ENCODE peak calls at places on chromosomes 6 and 20, in ten cellular contexts. One of them, this sample, is unnamed.

GRCh38 chr6:144066745-144067484 is 28.5 kb downstream of the SF3B5 start:
- DNase-seq in IMR-90: no peak
- DNase-seq in aorta: no peak
- DNase-seq in cardiac muscle cell: no peak
- DNase-seq in CD8-positive, alpha-beta T cell: no peak
- DNase-seq in tibial nerve: no peak
- DNase-seq in lower lobe of right lung: no peak
- DNase-seq in spleen: no peak
- DNase-seq in neural progenitor cell: no peak
- DNase-seq in gastrocnemius medialis: no peak
- DNase-seq in this sample: no peak

GRCh38 chr6:168684471-168684870 is 243.5 kb downstream of the SMOC2 start:
- DNase-seq in IMR-90: no peak
- DNase-seq in aorta: no peak
- DNase-seq in cardiac muscle cell: no peak
- DNase-seq in CD8-positive, alpha-beta T cell: no peak
- DNase-seq in tibial nerve: no peak
- DNase-seq in lower lobe of right lung: no peak
- DNase-seq in spleen: no peak
- DNase-seq in neural progenitor cell: no peak
- DNase-seq in gastrocnemius medialis: no peak
- DNase-seq in this sample: no peak

GRCh38 chr6:168737481-168737880 is 296.5 kb downstream of the SMOC2 start:
- DNase-seq in IMR-90: no peak
- DNase-seq in aorta: no peak
- DNase-seq in cardiac muscle cell: peak; percentile 44
- DNase-seq in CD8-positive, alpha-beta T cell: no peak
- DNase-seq in tibial nerve: no peak
- DNase-seq in lower lobe of right lung: no peak
- DNase-seq in spleen: no peak
- DNase-seq in neural progenitor cell: no peak
- DNase-seq in gastrocnemius medialis: no peak
- DNase-seq in this sample: no peak

GRCh38 chr6:161161889-161162624 is 111.8 kb downstream of the AGPAT4 start:
- DNase-seq in IMR-90: peak; percentile 59
- DNase-seq in aorta: no peak
- DNase-seq in cardiac muscle cell: peak; percentile 60
- DNase-seq in CD8-positive, alpha-beta T cell: no peak
- DNase-seq in tibial nerve: no peak
- DNase-seq in lower lobe of right lung: no peak
- DNase-seq in spleen: no peak
- DNase-seq in neural progenitor cell: no peak
- DNase-seq in gastrocnemius medialis: no peak
- DNase-seq in this sample: no peak

GRCh38 chr20:45450097-45450818 is 19.3 kb upstream of the WFDC2 start:
- DNase-seq in IMR-90: peak; percentile 51
- DNase-seq in aorta: no peak
- DNase-seq in cardiac muscle cell: peak; percentile 72
- DNase-seq in CD8-positive, alpha-beta T cell: no peak
- DNase-seq in tibial nerve: peak; percentile 25
- DNase-seq in lower lobe of right lung: no peak
- DNase-seq in spleen: no peak
- DNase-seq in neural progenitor cell: peak; percentile 70
- DNase-seq in gastrocnemius medialis: no peak
- DNase-seq in this sample: no peak

GRCh38 chr6:13076575-13076974 is 251.8 kb downstream of the TBC1D7 start:
- DNase-seq in IMR-90: no peak
- DNase-seq in aorta: no peak
- DNase-seq in cardiac muscle cell: no peak
- DNase-seq in CD8-positive, alpha-beta T cell: no peak
- DNase-seq in tibial nerve: no peak
- DNase-seq in lower lobe of right lung: no peak
- DNase-seq in spleen: no peak
- DNase-seq in neural progenitor cell: peak; percentile 12
- DNase-seq in gastrocnemius medialis: no peak
- DNase-seq in this sample: no peak

GRCh38 chr6:49401063-49401462 is 62.0 kb downstream of the MMUT start:
- DNase-seq in IMR-90: no peak
- DNase-seq in aorta: no peak
- DNase-seq in cardiac muscle cell: no peak
- DNase-seq in CD8-positive, alpha-beta T cell: no peak
- DNase-seq in tibial nerve: no peak
- DNase-seq in lower lobe of right lung: no peak
- DNase-seq in spleen: no peak
- DNase-seq in neural progenitor cell: no peak
- DNase-seq in gastrocnemius medialis: no peak
- DNase-seq in this sample: no peak

GRCh38 chr6:30830438-30830837 is 53.9 kb upstream of the DDR1 start:
- DNase-seq in IMR-90: no peak
- DNase-seq in aorta: peak; percentile 10
- DNase-seq in cardiac muscle cell: no peak
- DNase-seq in CD8-positive, alpha-beta T cell: no peak
- DNase-seq in tibial nerve: no peak
- DNase-seq in lower lobe of right lung: no peak
- DNase-seq in spleen: no peak
- DNase-seq in neural progenitor cell: no peak
- DNase-seq in gastrocnemius medialis: no peak
- DNase-seq in this sample: no peak

GRCh38 chr6:106290954-106291353 is 34.6 kb downstream of the ATG5 start:
- DNase-seq in IMR-90: no peak
- DNase-seq in aorta: no peak
- DNase-seq in cardiac muscle cell: no peak
- DNase-seq in CD8-positive, alpha-beta T cell: no peak
- DNase-seq in tibial nerve: no peak
- DNase-seq in lower lobe of right lung: no peak
- DNase-seq in spleen: no peak
- DNase-seq in neural progenitor cell: no peak
- DNase-seq in gastrocnemius medialis: no peak
- DNase-seq in this sample: no peak

GRCh38 chr6:134593887-134594286 is 276.0 kb upstream of the SGK1 start:
- DNase-seq in IMR-90: no peak
- DNase-seq in aorta: no peak
- DNase-seq in cardiac muscle cell: no peak
- DNase-seq in CD8-positive, alpha-beta T cell: no peak
- DNase-seq in tibial nerve: no peak
- DNase-seq in lower lobe of right lung: peak; percentile 60
- DNase-seq in spleen: no peak
- DNase-seq in neural progenitor cell: no peak
- DNase-seq in gastrocnemius medialis: no peak
- DNase-seq in this sample: no peak

DNA sequence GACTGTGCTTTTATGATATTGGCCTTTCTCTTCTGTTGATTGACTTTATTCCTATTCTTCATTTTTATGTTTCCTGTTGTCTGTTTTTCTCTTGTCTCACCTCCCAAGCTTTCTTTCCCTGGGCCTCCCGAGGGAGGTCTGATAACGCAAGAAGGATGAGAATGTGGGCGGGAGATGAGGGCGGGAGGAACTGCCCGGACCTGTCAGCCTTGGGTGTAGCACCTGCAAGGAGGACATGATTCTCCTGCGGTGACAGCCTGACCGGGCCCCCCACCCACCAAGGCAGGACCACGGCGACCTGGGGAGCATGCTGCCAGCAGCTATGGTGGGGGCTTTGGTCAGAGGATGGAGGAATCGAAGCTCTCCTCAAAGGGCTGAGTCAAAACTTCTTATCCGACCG is 86.9 kb downstream of the PLEKHG1 start:
- DNase-seq in IMR-90: no peak
- DNase-seq in aorta: no peak
- DNase-seq in cardiac muscle cell: no peak
- DNase-seq in CD8-positive, alpha-beta T cell: no peak
- DNase-seq in tibial nerve: no peak
- DNase-seq in lower lobe of right lung: no peak
- DNase-seq in spleen: peak; percentile 77
- DNase-seq in neural progenitor cell: no peak
- DNase-seq in gastrocnemius medialis: no peak
- DNase-seq in this sample: no peak
- H3K4me1 ChIP-seq in IMR-90: no peaks in the 10 kb centered on the region
- H3K4me1 ChIP-seq in aorta: no peaks in the 10 kb centered on the region
- H3K4me1 ChIP-seq in cardiac muscle cell: no peaks in the 10 kb centered on the region
- H3K4me1 ChIP-seq in CD8-positive, alpha-beta T cell: no peaks in the 10 kb centered on the region
- H3K4me1 ChIP-seq in tibial nerve: no peaks in the 10 kb centered on the region
- H3K4me1 ChIP-seq in lower lobe of right lung: peaks cover 40% of the 10 kb centered on the region
- H3K4me1 ChIP-seq in spleen: peaks cover 100% of the 10 kb centered on the region
- H3K4me1 ChIP-seq in neural progenitor cell: peaks cover 15% of the 10 kb centered on the region
- H3K4me1 ChIP-seq in gastrocnemius medialis: peaks cover 6% of the 10 kb centered on the region
- H3K4me1 ChIP-seq in this sample: peaks cover 18% of the 10 kb centered on the region

GRCh38 chr6:20284672-20285071 is 72.4 kb upstream of the MBOAT1 start:
- DNase-seq in IMR-90: no peak
- DNase-seq in aorta: no peak
- DNase-seq in cardiac muscle cell: no peak
- DNase-seq in CD8-positive, alpha-beta T cell: no peak
- DNase-seq in tibial nerve: no peak
- DNase-seq in lower lobe of right lung: no peak
- DNase-seq in spleen: no peak
- DNase-seq in neural progenitor cell: no peak
- DNase-seq in gastrocnemius medialis: no peak
- DNase-seq in this sample: no peak

GRCh38 chr6:20292905-20293304 is 80.6 kb upstream of the MBOAT1 start:
- DNase-seq in IMR-90: no peak
- DNase-seq in aorta: no peak
- DNase-seq in cardiac muscle cell: no peak
- DNase-seq in CD8-positive, alpha-beta T cell: no peak
- DNase-seq in tibial nerve: no peak
- DNase-seq in lower lobe of right lung: no peak
- DNase-seq in spleen: no peak
- DNase-seq in neural progenitor cell: no peak
- DNase-seq in gastrocnemius medialis: no peak
- DNase-seq in this sample: no peak

GRCh38 chr6:20291764-20292227 is 79.5 kb upstream of the MBOAT1 start:
- DNase-seq in IMR-90: peak; percentile 82
- DNase-seq in aorta: peak; percentile 83
- DNase-seq in cardiac muscle cell: peak; percentile 90
- DNase-seq in CD8-positive, alpha-beta T cell: peak; percentile 34
- DNase-seq in tibial nerve: peak; percentile 96
- DNase-seq in lower lobe of right lung: peak; percentile 57
- DNase-seq in spleen: peak; percentile 76
- DNase-seq in neural progenitor cell: peak; percentile 89
- DNase-seq in gastrocnemius medialis: peak; percentile 59
- DNase-seq in this sample: no peak

DNA sequence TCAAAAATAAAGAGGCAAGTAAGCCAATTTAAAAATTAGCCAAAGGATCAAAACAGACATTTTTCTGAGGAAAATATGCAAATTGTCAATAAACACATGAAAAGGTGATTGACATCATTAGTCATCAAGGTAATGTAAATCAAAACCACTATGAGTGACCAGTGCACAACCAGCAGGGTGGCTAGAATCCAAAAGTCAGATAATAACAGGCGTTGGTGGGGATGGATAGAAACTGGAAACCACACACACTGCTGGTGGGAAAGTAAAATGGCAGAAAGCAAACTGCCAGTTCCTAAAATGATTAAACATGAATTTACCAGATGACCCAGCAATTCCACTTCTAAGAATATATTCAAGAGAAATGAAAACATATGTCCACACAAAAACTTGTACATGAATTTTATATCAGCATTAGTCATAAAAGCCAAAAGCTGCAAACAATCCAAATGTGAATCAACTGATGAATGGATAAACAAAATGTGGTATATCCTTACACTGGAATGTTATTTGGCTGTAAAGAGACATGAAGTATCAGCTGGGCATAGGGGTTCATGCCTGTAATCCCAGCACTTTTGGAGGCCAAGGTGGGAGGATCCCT is 74.8 kb upstream of the MBOAT1 start:
- DNase-seq in IMR-90: peak; percentile 23
- DNase-seq in aorta: no peak
- DNase-seq in cardiac muscle cell: no peak
- DNase-seq in CD8-positive, alpha-beta T cell: no peak
- DNase-seq in tibial nerve: no peak
- DNase-seq in lower lobe of right lung: no peak
- DNase-seq in spleen: no peak
- DNase-seq in neural progenitor cell: no peak
- DNase-seq in gastrocnemius medialis: no peak
- DNase-seq in this sample: no peak
- H3K27ac ChIP-seq in IMR-90: no peak overlapping the region
- H3K27ac ChIP-seq in aorta: no peak overlapping the region
- H3K27ac ChIP-seq in cardiac muscle cell: no peak overlapping the region
- H3K27ac ChIP-seq in CD8-positive, alpha-beta T cell: no peak overlapping the region
- H3K27ac ChIP-seq in tibial nerve: no peak overlapping the region
- H3K27ac ChIP-seq in lower lobe of right lung: no peak overlapping the region
- H3K27ac ChIP-seq in spleen: no peak overlapping the region
- H3K27ac ChIP-seq in neural progenitor cell: no peak overlapping the region
- H3K27ac ChIP-seq in gastrocnemius medialis: no peak overlapping the region
- H3K27ac ChIP-seq in this sample: no peak overlapping the region

DNA sequence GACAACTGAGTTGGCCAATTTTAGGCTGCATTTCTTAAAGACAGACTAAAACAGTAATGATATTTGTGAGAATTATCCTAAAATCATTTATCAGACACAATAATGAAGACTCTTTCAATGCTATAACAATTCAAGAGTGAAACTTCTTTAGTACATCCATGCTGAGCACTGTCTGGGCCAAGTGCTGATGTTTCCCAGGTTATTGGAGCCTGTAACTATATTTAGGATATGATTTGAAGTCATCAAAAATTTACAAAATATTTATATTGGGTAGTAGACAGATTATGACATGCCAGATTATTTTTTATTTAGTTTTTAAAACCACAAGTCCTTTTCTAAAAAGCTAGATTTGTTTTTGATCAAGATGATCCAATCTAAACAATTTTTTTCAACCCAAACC is 45.1 kb downstream of the FHL5 start:
- DNase-seq in IMR-90: no peak
- DNase-seq in aorta: no peak
- DNase-seq in cardiac muscle cell: no peak
- DNase-seq in CD8-positive, alpha-beta T cell: no peak
- DNase-seq in tibial nerve: no peak
- DNase-seq in lower lobe of right lung: no peak
- DNase-seq in spleen: no peak
- DNase-seq in neural progenitor cell: no peak
- DNase-seq in gastrocnemius medialis: no peak
- DNase-seq in this sample: no peak
- H3K36me3 ChIP-seq in IMR-90: no peaks in the 10 kb centered on the region
- H3K36me3 ChIP-seq in aorta: no peaks in the 10 kb centered on the region
- H3K36me3 ChIP-seq in cardiac muscle cell: no peaks in the 10 kb centered on the region
- H3K36me3 ChIP-seq in CD8-positive, alpha-beta T cell: no peaks in the 10 kb centered on the region
- H3K36me3 ChIP-seq in tibial nerve: no peaks in the 10 kb centered on the region
- H3K36me3 ChIP-seq in lower lobe of right lung: no peaks in the 10 kb centered on the region
- H3K36me3 ChIP-seq in spleen: no peaks in the 10 kb centered on the region
- H3K36me3 ChIP-seq in neural progenitor cell: no peaks in the 10 kb centered on the region
- H3K36me3 ChIP-seq in gastrocnemius medialis: no peaks in the 10 kb centered on the region
- H3K36me3 ChIP-seq in this sample: no peaks in the 10 kb centered on the region

GRCh38 chr6:146890644-146891434 is 292.1 kb downstream of the ADGB start:
- DNase-seq in IMR-90: no peak
- DNase-seq in aorta: no peak
- DNase-seq in cardiac muscle cell: no peak
- DNase-seq in CD8-positive, alpha-beta T cell: no peak
- DNase-seq in tibial nerve: no peak
- DNase-seq in lower lobe of right lung: no peak
- DNase-seq in spleen: no peak
- DNase-seq in neural progenitor cell: no peak
- DNase-seq in gastrocnemius medialis: no peak
- DNase-seq in this sample: no peak
- H3K4me1 ChIP-seq in IMR-90: peaks cover 17% of the 10 kb centered on the region
- H3K4me1 ChIP-seq in aorta: no peaks in the 10 kb centered on the region
- H3K4me1 ChIP-seq in cardiac muscle cell: no peaks in the 10 kb centered on the region
- H3K4me1 ChIP-seq in CD8-positive, alpha-beta T cell: no peaks in the 10 kb centered on the region
- H3K4me1 ChIP-seq in tibial nerve: no peaks in the 10 kb centered on the region
- H3K4me1 ChIP-seq in lower lobe of right lung: no peaks in the 10 kb centered on the region
- H3K4me1 ChIP-seq in spleen: no peaks in the 10 kb centered on the region
- H3K4me1 ChIP-seq in neural progenitor cell: no peaks in the 10 kb centered on the region
- H3K4me1 ChIP-seq in gastrocnemius medialis: no peaks in the 10 kb centered on the region
- H3K4me1 ChIP-seq in this sample: peaks cover 15% of the 10 kb centered on the region